ENCODE peak calls at places on chromosomes 12 and 14, in seven cellular contexts. O is mucosa of descending colon; T is choroid plexus epithelial cell; Q is CD8-positive, alpha-beta T cell; L is fibroblast of the aortic adventitia; H is A549; R is heart left ventricle. J is an unnamed sample.

GRCh38 chr14:23354990-23355389 is 2.3 kb upstream of the SLC22A17 start:
- DNase-seq in O (no peak), T (no peak), Q (no peak), L (no peak), H (no peak), R (no peak), J (no peak)

GRCh38 chr14:101477648-101478047 is 83.6 kb upstream of the DIO3 start:
- DNase-seq in O (no peak), T (no peak), Q (no peak), L (no peak), H (no peak), R (no peak), J (no peak)

GRCh38 chr12:95130096-95130495 is 56.7 kb upstream of the NR2C1 start:
- DNase-seq in O (no peak), T (peak; percentile 84), Q (no peak), L (peak; percentile 54), H (peak; percentile 40), R (no peak), J (no peak)

GRCh38 chr12:50061172-50061571 is 3.8 kb downstream of the ASIC1 start:
- DNase-seq in O (no peak), T (peak; percentile 15), Q (no peak), L (peak; percentile 46), H (no peak), R (no peak), J (no peak)

GRCh38 chr14:106506901-106507305 is 980.5 kb downstream of the TMEM121 start:
- DNase-seq in O (peak; percentile 29), T (no peak), Q (peak; percentile 79), L (no peak), H (no peak), R (no peak), J (no peak)

GRCh38 chr12:47767197-47767724 is 5.8 kb upstream of the SLC48A1 start:
- DNase-seq in O (peak; percentile 56), T (peak; percentile 70), Q (peak; percentile 82), L (peak; percentile 59), H (peak; percentile 48), R (peak; percentile 66), J (peak; percentile 55)

GRCh38 chr12:41212625-41213024 is 24.5 kb downstream of the PDZRN4 start:
- DNase-seq in O (no peak), T (no peak), Q (no peak), L (no peak), H (no peak), R (no peak), J (no peak)

GRCh38 chr12:91009319-91009950 is 4.7 kb upstream of the EPYC start:
- DNase-seq in O (no peak), T (peak; percentile 51), Q (no peak), L (peak; percentile 33), H (no peak), R (no peak), J (peak; percentile 15)

GRCh38 chr12:108666326-108666995 is 32.8 kb upstream of the SELPLG start:
- DNase-seq in O (no peak), T (peak; percentile 53), Q (no peak), L (peak; percentile 54), H (no peak), R (peak; percentile 68), J (no peak)

GRCh38 chr14:95500772-95501401 is 15.6 kb downstream of the SYNE3 start:
- DNase-seq in O (no peak), T (peak; percentile 82), Q (no peak), L (peak; percentile 87), H (no peak), R (no peak), J (no peak)

GRCh38 chr12:130115646-130116045 is 46.6 kb upstream of the FZD10 start:
- DNase-seq in O (no peak), T (no peak), Q (no peak), L (no peak), H (no peak), R (no peak), J (no peak)

GRCh38 chr12:89247962-89248361 is 104.3 kb downstream of the DUSP6 start:
- DNase-seq in O (no peak), T (no peak), Q (no peak), L (peak; percentile 32), H (no peak), R (no peak), J (no peak)
- H3K4me3 ChIP-seq in O (no peak overlapping the region), T (no peak overlapping the region), Q (no peak overlapping the region), L (no peak overlapping the region), H (no peak overlapping the region), R (no peak overlapping the region), J (no peak overlapping the region)

DNA sequence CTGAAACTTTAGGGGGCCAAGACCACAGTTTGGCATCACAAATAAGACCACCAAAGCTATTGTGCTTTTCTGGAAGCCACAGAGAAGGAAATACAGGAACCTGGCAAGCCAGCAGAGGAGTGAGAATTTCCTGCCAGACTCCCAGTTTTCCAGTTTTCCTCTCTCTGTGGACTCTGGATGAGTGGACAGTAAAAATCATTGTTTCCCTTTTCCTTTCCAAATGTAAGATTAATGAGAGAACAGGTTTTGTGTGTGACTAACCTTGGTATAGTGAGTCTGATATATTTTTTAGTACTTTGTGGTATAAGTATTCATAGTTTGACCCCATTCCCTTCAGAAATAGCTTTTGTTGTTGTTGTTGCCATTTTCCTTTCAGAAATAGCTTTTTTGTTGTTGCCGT is 2.6 kb upstream of the TAC3 start:
- DNase-seq in O (no peak), T (no peak), Q (no peak), L (no peak), H (no peak), R (no peak), J (no peak)
- TF ChIP-seq CTCF in O (no peak), T (no peak), Q (no peak), L (no peak), H (no peak), R (no peak), J (no peak)

DNA sequence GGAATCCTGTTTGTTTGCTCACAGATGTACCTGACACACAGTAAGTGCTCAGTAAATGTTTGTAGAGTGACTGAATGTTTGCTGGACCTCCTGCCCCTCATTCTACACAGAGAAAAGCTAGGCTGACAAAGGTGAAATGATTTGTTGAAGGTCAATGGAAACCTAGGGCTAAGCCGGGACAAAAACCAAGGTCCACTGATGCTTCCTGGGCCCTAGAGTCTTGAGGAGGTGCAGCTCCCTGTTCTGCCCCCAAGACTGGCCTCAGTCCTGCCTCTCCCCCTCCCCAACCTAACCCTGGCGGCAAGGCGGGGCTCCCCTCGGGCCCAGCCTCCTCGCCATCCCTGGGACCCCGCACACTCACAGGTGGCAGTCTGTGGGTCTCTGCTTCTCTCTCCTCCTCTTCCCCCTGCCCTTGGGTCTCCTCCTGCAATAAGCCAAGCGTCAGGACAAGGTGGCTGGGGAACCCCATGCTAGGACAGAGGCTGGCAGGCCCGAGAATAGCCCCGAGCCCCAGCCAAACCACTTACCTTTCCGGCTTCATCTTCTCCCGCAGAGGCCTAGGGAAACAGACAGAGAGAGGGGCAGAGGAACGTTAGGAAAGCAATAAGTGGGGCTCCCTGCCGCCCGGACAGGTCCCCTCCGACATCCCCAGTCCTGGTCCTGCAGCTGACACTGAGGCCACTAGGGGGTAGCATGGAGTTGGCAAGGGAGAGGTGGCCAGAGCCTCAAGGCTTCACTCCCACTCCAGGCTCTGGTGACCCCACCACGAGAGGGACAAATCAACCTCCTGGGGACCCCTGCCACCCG is 9.3 kb downstream of the PGF start:
- DNase-seq in O (peak; percentile 88), T (peak; percentile 76), Q (peak; percentile 83), L (peak; percentile 73), H (peak; percentile 95), R (peak; percentile 81), J (no peak)
- H3K4me3 ChIP-seq in O (no peak overlapping the region), T (no peak overlapping the region), Q (no peak overlapping the region), L (no peak overlapping the region), H (no peak overlapping the region), R (no peak overlapping the region), J (no peak overlapping the region)

DNA sequence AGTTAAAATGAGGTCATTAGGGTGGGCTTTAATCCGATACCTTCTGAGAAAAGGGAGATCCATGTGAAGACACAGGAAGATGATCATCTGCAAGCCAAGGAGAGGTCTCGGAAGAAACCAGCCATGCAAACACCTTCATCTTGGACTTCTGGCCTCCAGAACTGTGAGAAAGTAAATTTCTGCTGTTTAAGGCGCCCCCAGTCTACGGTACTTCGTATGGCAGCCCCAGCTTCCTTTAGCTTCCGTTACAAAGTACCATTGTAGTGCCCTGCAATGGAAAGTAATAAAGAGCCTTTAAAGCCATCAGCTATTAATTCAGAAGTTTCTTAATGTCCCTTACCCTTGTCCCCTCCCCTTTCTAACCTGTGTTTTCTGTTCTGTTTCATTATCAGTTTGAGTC is 308.1 kb downstream of the AACS start:
- DNase-seq in O (no peak), T (no peak), Q (no peak), L (no peak), H (no peak), R (no peak), J (no peak)
- TF ChIP-seq CTCF in O (no peak), T (no peak), Q (no peak), L (no peak), H (no peak), R (no peak), J (no peak)

GRCh38 chr12:45611061-45611460 is 118.4 kb upstream of the ARID2 start:
- DNase-seq in O (no peak), T (no peak), Q (no peak), L (no peak), H (no peak), R (no peak), J (no peak)
- H3K4me3 ChIP-seq in O (no peak overlapping the region), T (peak overlapping the region; percentile 27), Q (no peak overlapping the region), L (peak overlapping the region; percentile 15), H (no peak overlapping the region), R (peak overlapping the region; percentile 35), J (peak overlapping the region; percentile 38)

GRCh38 chr12:132866251-132866828 is 21.1 kb downstream of the CHFR start:
- DNase-seq in O (no peak), T (peak; percentile 85), Q (no peak), L (peak; percentile 57), H (no peak), R (no peak), J (no peak)

GRCh38 chr12:132858727-132859266 is 28.6 kb downstream of the CHFR start:
- DNase-seq in O (no peak), T (no peak), Q (no peak), L (no peak), H (no peak), R (no peak), J (no peak)

GRCh38 chr12:132856581-132856980 is 27.9 kb upstream of the GOLGA3 start:
- DNase-seq in O (no peak), T (no peak), Q (no peak), L (no peak), H (no peak), R (no peak), J (no peak)

DNA sequence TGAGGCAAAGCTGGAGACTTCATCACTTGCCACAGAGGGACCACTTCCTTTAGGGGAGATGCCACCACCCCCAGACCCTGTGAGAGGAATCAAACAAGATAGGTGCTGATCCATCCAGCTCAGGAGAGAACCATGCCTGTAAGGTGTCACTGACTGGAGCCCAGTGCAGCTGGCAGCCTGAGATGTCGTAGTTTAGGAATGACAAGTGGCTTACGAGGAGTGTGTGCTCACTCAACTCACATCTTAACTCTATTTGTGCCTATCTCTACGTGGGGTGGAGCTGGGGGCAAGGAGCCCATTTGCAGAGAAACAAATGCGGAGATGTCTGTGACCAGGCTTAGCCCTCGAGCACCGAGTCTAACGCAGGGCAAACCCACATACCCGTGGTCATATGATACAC is 25.8 kb downstream of the CHFR start:
- DNase-seq in O (no peak), T (no peak), Q (no peak), L (no peak), H (no peak), R (no peak), J (no peak)
- TF ChIP-seq CTCF in O (no peak), T (no peak), Q (no peak), L (no peak), H (no peak), R (no peak), J (no peak)